ENCODE peak calls at places on chromosomes 3 and 15, in ten cellular contexts. S is OCI-LY7, H is adrenal gland, W is dorsolateral prefrontal cortex, X is brain microvascular endothelial cell, Z is upper lobe of right lung, L is body of pancreas, P is Karpas-422, Y is neuronal stem cell, K is tibial artery. C is an unnamed sample.

GRCh38 chr3:168671091-168671490 is 575.4 kb upstream of the GOLIM4 start:
- DNase-seq in L (no peak), Z (no peak), K (no peak), H (no peak), P (no peak), S (no peak), W (no peak), X (no peak), Y (no peak), C (no peak)

GRCh38 chr3:58562498-58562897 is 14.7 kb downstream of the FAM107A start:
- DNase-seq in K (no peak), S (no peak), P (no peak), X (no peak), Z (no peak), W (no peak), L (no peak), H (no peak), Y (no peak), C (no peak)

GRCh38 chr3:169812844-169813677 is at the start of the genes LRRC34 and LRRIQ4:
- DNase-seq in L (peak), Z (peak), X (peak), P (peak), H (peak), Y (peak), K (peak), S (peak), W (peak), C (peak)

GRCh38 chr3:69320867-69321266 is 65.0 kb downstream of the FRMD4B start:
- DNase-seq in K (peak), Y (no peak), P (no peak), W (no peak), X (no peak), L (no peak), S (peak), H (peak), Z (no peak), C (no peak)

GRCh38 chr15:67024998-67025368 is 40.4 kb upstream of the SMAD3 start:
- DNase-seq in P (no peak), S (no peak), X (no peak), K (no peak), H (no peak), L (no peak), Y (no peak), W (no peak), Z (no peak), C (no peak)

GRCh38 chr3:9384141-9384828 is 13.1 kb upstream of the SETD5 start:
- DNase-seq in W (no peak), Z (no peak), L (no peak), X (no peak), Y (no peak), H (no peak), K (no peak), S (no peak), P (no peak), C (no peak)

GRCh38 chr15:71777216-71777943 is 33.0 kb upstream of the NR2E3 start:
- DNase-seq in W (no peak), K (no peak), P (no peak), L (no peak), Y (no peak), X (no peak), Z (no peak), S (no peak), H (no peak), C (no peak)

GRCh38 chr3:101842245-101842934 is 6.9 kb upstream of the NFKBIZ start:
- DNase-seq in H (no peak), L (no peak), X (no peak), K (no peak), Z (no peak), P (no peak), W (no peak), S (no peak), Y (peak), C (no peak)

GRCh38 chr3:156299569-156299968 is 179.2 kb downstream of the KCNAB1 start:
- DNase-seq in H (no peak), S (no peak), Z (no peak), X (no peak), W (no peak), L (no peak), Y (no peak), P (no peak), K (no peak), C (no peak)
- H3K27ac ChIP-seq in H (no peak), S (no peak), Z (no peak), X (no peak), W (no peak), L (no peak), Y (no peak), P (no peak), K (no peak), C (no peak)

GRCh38 chr3:16784958-16785357 is 99.8 kb upstream of the PLCL2 start:
- DNase-seq in K (no peak), H (no peak), S (no peak), L (no peak), P (no peak), X (no peak), Y (no peak), W (no peak), Z (no peak), C (no peak)
- H3K27ac ChIP-seq in K (no peak), H (no peak), S (no peak), L (no peak), P (no peak), X (no peak), Y (no peak), W (no peak), Z (no peak), C (no peak)

DNA sequence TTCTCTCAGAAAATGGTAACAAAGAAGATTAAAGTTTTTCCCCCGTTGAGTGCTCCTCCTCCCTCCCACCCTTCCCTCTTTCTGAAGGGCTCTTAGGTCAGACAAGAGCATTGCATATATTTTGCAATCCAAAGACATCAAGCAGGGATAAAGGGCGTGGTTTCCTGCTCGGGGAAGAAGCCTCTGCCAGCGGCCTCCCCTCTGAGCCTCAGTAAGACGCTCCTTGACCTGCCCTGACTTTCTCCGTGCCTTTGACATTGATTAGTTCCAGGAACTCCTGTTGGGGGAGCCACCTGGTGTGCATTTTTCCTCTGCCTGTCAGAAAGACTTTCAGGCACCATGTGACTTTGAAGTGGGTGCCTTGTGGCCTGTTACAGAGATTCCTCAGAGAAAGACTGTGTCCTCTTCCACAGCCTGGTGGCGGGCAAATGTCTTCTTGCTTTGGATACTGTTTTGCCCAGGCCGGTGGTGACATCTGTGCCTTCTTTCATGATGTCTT is 87.2 kb upstream of the TBL1XR1 start:
- DNase-seq in Z (peak), P (no peak), Y (no peak), K (peak), W (no peak), H (peak), S (no peak), L (no peak), X (peak), C (peak)
- H3K27ac ChIP-seq in Z (no peak), P (no peak), Y (no peak), K (no peak), W (no peak), H (no peak), S (no peak), L (no peak), X (no peak), C (peak)

GRCh38 chr3:112319516-112320276 is 13.3 kb upstream of the CD200 start:
- DNase-seq in X (no peak), S (no peak), W (no peak), H (no peak), P (no peak), Y (no peak), K (no peak), Z (no peak), L (no peak), C (no peak)
- H3K27ac ChIP-seq in X (no peak), S (no peak), W (no peak), H (no peak), P (no peak), Y (peak), K (no peak), Z (no peak), L (no peak), C (no peak)

GRCh38 chr3:30694668-30695067 is 88.3 kb downstream of the TGFBR2 start:
- DNase-seq in Z (no peak), P (no peak), W (no peak), X (no peak), Y (no peak), K (no peak), S (no peak), L (no peak), H (no peak), C (no peak)

GRCh38 chr3:30694148-30694547 is 87.7 kb downstream of the TGFBR2 start:
- DNase-seq in S (no peak), L (no peak), K (no peak), W (no peak), H (no peak), X (no peak), P (no peak), Z (no peak), Y (no peak), C (no peak)

GRCh38 chr3:30692498-30693130 is 86.2 kb downstream of the TGFBR2 start:
- DNase-seq in Y (no peak), P (no peak), S (no peak), W (no peak), X (no peak), K (no peak), L (no peak), Z (no peak), H (no peak), C (no peak)

GRCh38 chr3:30691944-30692343 is 85.5 kb downstream of the TGFBR2 start:
- DNase-seq in X (no peak), Y (no peak), P (no peak), H (no peak), L (no peak), W (no peak), S (no peak), K (no peak), Z (no peak), C (no peak)

DNA sequence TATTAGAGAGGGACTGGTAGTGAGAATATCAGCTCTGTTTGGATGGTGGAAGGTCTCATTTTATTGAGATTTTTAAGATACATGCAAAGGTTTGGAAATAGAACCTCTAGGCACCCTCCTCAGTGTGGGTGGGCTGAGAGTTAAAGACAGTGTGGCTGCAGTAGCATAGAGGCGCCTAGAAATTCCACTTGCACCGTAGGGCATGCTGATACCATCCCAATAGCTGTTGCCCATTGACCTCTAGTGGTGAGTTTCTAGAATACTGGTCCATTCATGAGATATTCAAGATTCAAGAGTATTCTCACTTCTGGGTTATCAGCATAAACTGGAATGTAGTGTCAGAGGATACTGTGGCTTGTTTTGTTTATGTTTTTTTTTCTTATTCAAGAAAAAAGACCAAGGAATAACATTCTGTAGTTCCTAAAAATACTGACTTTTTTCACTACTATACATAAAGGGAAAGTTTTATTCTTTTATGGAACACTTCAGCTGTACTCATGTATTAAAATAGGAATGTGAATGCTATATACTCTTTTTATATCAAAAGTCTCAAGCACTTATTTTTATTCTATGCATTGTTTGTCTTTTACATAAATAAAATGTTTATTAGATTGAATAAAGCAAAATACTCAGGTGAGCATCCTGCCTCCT is 87.2 kb downstream of the TGFBR2 start:
- DNase-seq in P (peak), S (peak), X (peak), Z (no peak), K (no peak), W (no peak), Y (peak), L (peak), H (peak), C (no peak)
- H3K27ac ChIP-seq in P (no peak), S (no peak), X (no peak), Z (no peak), K (no peak), W (no peak), Y (no peak), L (no peak), H (no peak), C (peak)

GRCh38 chr3:42007785-42008184 is 45.9 kb upstream of the ULK4 start:
- DNase-seq in S (peak), X (no peak), P (no peak), W (no peak), H (no peak), K (no peak), Z (no peak), Y (no peak), L (no peak), C (no peak)
- H3K27ac ChIP-seq in S (peak), X (no peak), P (no peak), W (no peak), H (no peak), K (no peak), Z (no peak), Y (no peak), L (no peak), C (no peak)

GRCh38 chr3:129548566-129548965 is 5.6 kb downstream of the H1-8 start:
- DNase-seq in S (no peak), H (no peak), Z (no peak), W (no peak), L (peak), P (no peak), X (no peak), K (no peak), Y (no peak), C (no peak)
- H3K27ac ChIP-seq in S (no peak), H (no peak), Z (no peak), W (no peak), L (no peak), P (no peak), X (no peak), K (no peak), Y (no peak), C (no peak)

GRCh38 chr3:195103623-195104022 is 167.3 kb downstream of the XXYLT1 start:
- DNase-seq in W (no peak), L (no peak), P (no peak), K (no peak), X (no peak), S (no peak), Z (peak), Y (no peak), H (no peak), C (no peak)

GRCh38 chr3:195100903-195101591 is 169.9 kb downstream of the XXYLT1 start:
- DNase-seq in X (no peak), W (peak), H (peak), Z (peak), K (peak), S (no peak), Y (no peak), P (no peak), L (peak), C (peak)

GRCh38 chr3:195099976-195100755 is 170.8 kb downstream of the XXYLT1 start:
- DNase-seq in K (peak), Y (no peak), P (no peak), L (no peak), H (no peak), W (peak), Z (peak), X (no peak), S (no peak), C (peak)

GRCh38 chr3:195102609-195103467 is 168.1 kb downstream of the XXYLT1 start:
- DNase-seq in Z (peak), P (no peak), K (no peak), W (peak), S (no peak), Y (no peak), H (peak), X (peak), L (no peak), C (no peak)

GRCh38 chr3:195101927-195102608 is 168.9 kb downstream of the XXYLT1 start:
- DNase-seq in H (no peak), S (no peak), P (no peak), W (peak), Y (no peak), Z (peak), K (no peak), X (no peak), L (no peak), C (no peak)
- H3K27ac ChIP-seq in H (no peak), S (no peak), P (no peak), W (no peak), Y (no peak), Z (no peak), K (no peak), X (peak), L (no peak), C (no peak)

GRCh38 chr15:44718180-44718926 is 7.0 kb downstream of the B2M start:
- DNase-seq in K (no peak), W (no peak), Z (no peak), H (no peak), Y (no peak), L (no peak), X (no peak), S (no peak), P (peak), C (no peak)

GRCh38 chr15:44720460-44721185 is 9.3 kb downstream of the B2M start:
- DNase-seq in L (no peak), P (peak), Y (no peak), W (no peak), S (no peak), Z (no peak), K (no peak), X (no peak), H (no peak), C (no peak)

GRCh38 chr15:44719293-44719999 is 8.1 kb downstream of the B2M start:
- DNase-seq in K (no peak), L (no peak), H (no peak), Y (no peak), S (peak), W (no peak), Z (no peak), P (peak), X (no peak), C (no peak)

GRCh38 chr15:44716983-44717602 is 5.8 kb downstream of the B2M start:
- DNase-seq in X (no peak), Z (no peak), L (no peak), K (no peak), Y (no peak), P (peak), W (no peak), H (no peak), S (no peak), C (no peak)

DNA sequence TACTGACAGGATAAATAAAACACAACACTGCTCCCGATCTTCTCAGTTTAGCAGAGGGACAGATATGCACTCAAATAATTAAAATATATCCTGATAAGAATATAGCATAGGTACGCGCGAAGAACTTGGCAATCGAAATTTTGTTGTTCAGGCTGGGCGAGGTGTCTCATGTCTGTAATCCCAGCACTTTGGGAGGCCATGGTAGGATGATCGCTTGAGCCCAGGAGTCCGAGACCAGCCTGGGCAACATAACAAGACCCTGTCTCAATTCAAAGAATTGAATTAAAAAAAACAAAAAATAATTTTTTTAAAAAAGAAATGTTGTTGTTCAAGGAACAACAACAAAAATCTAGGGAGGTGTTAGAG is 7.6 kb downstream of the B2M start:
- DNase-seq in H (no peak), K (no peak), L (no peak), Z (no peak), Y (no peak), X (no peak), S (no peak), W (no peak), P (no peak), C (no peak)
- H3K27ac ChIP-seq in H (no peak), K (no peak), L (no peak), Z (no peak), Y (no peak), X (no peak), S (peak), W (no peak), P (peak), C (no peak)

GRCh38 chr15:58460108-58460507 is 28.3 kb downstream of the LIPC start:
- DNase-seq in X (no peak), S (no peak), W (no peak), Z (no peak), Y (no peak), K (no peak), P (no peak), L (no peak), H (no peak), C (no peak)
- H3K27ac ChIP-seq in X (no peak), S (no peak), W (no peak), Z (peak), Y (no peak), K (no peak), P (no peak), L (no peak), H (no peak), C (peak)

C was measured in lower lobe of right lung.